ENCODE peak calls at places on chromosome 19, in four cellular contexts. P, F, T and C are unnamed samples.
A peak's percentile ranks its signal among the peaks of the same experiment; 100 is the strongest.

GRCh38 chr19:571127-571974 is 1.0 kb upstream of the BSG start:
- DNase-seq in P (peak; percentile 53), F (peak; percentile 72), T (no peak), C (peak; percentile 78)

GRCh38 chr19:13036366-13036976 is 41.2 kb downstream of the NFIX start:
- DNase-seq in P (no peak), F (no peak), T (peak; percentile 76), C (no peak)

GRCh38 chr19:32405431-32406160 is at the start of gene DPY19L3:
- DNase-seq in P (peak; percentile 97), F (peak; percentile 94), T (peak; percentile 96), C (peak; percentile 98)

GRCh38 chr19:7554990-7555864 is 19.7 kb downstream of the PNPLA6 start:
- DNase-seq in P (no peak), F (peak; percentile 90), T (no peak), C (no peak)

GRCh38 chr19:33609353-33609752 is 12.4 kb upstream of the CHST8 start:
- DNase-seq in P (no peak), F (no peak), T (no peak), C (no peak)

GRCh38 chr19:28316464-28316863 is 896.5 kb downstream of the UQCRFS1 start:
- DNase-seq in P (no peak), F (no peak), T (no peak), C (no peak)

GRCh38 chr19:6464070-6464873 is at the start of gene CRB3:
- DNase-seq in P (no peak), F (peak; percentile 98), T (no peak), C (no peak)

GRCh38 chr19:4456566-4456842 is 1.1 kb downstream of the UBXN6 start:
- DNase-seq in P (no peak), F (peak; percentile 51), T (no peak), C (no peak)

GRCh38 chr19:55206664-55207500 is 2.4 kb downstream of the PTPRH start:
- DNase-seq in P (peak; percentile 62), F (peak; percentile 87), T (peak; percentile 89), C (peak; percentile 91)

GRCh38 chr19:10228925-10229324 is 2.2 kb downstream of the S1PR2 start:
- DNase-seq in P (peak; percentile 62), F (peak; percentile 66), T (no peak), C (no peak)

GRCh38 chr19:47514151-47514868 is 553 bp downstream of the NAPA start:
- DNase-seq in P (no peak), F (no peak), T (no peak), C (no peak)

GRCh38 chr19:33898062-33898677 is 101.5 kb downstream of the KCTD15 start:
- DNase-seq in P (no peak), F (no peak), T (no peak), C (no peak)

GRCh38 chr19:3670796-3671679 is 29.2 kb downstream of the PIP5K1C start:
- DNase-seq in P (peak; percentile 89), F (no peak), T (peak; percentile 94), C (no peak)

GRCh38 chr19:36876993-36877938 is 26.6 kb downstream of the ZNF345 start:
- DNase-seq in P (no peak), F (no peak), T (no peak), C (no peak)

GRCh38 chr19:43675269-43675879 is 5.4 kb upstream of the PLAUR start:
- DNase-seq in P (peak; percentile 59), F (no peak), T (no peak), C (no peak)

GRCh38 chr19:57233207-57233606 is 2.4 kb downstream of the AURKC start:
- DNase-seq in P (no peak), F (no peak), T (peak; percentile 7), C (peak; percentile 51)

GRCh38 chr19:3494051-3494450 is 6.4 kb downstream of the DOHH start:
- DNase-seq in P (no peak), F (peak; percentile 88), T (no peak), C (no peak)

GRCh38 chr19:14475251-14476073 is at the start of gene PTGER1:
- DNase-seq in P (peak; percentile 38), F (peak; percentile 69), T (no peak), C (no peak)
- TF ChIP-seq CTCF in P (peak; percentile 32), F (peak; percentile 64), T (no peak), C (peak; percentile 43)

GRCh38 chr19:49362926-49363264 is 679 bp upstream of the TEAD2 start:
- DNase-seq in P (no peak), F (no peak), T (no peak), C (no peak)
- TF ChIP-seq CTCF in P (no peak), F (no peak), T (no peak), C (no peak)

DNA sequence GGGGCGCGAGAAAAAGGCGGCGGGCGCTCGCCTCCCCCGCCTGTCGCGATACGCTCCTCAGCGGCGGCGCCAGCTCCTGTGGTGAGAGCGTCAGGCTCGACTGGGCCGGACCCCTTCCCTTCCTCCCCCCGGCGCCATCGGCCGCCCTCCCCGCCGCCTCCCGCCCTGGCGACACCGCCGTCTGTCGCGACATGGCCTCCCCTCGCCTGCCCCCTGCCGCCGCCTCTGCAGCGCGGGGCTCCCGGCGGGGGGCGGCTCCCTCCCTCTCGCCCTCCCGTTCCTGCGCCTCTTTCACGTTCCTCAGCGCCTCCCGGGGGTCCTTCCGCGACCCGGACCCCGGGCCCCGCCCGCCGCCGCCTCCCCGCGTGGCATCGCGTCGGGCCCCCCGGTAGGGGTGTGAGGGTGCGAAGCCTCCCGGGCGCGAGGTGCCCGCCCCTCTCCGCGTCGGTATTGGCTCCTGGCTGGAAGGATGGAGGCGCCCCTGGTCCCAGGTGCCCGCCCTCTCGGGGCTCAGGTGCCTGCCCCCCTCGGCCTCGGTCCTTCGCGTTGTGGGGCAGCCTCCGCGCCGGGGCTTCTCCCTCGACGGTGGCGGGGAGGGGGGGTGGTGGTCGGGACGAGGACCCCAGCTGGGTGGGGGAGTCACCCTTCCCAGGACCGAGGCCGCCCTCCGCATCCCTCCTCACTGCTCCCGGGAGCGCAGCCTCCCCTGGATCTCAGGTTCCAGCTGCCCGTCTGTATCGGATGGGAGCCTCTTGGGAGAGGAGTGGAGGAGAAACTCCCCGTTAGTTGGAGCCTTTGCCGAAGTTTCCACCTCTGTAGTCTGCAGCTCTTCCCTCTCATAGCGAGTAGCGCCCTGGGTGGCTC is 583 bp downstream of the CNOT3 start:
- DNase-seq in P (peak; percentile 40), F (no peak), T (no peak), C (no peak)
- TF ChIP-seq CTCF in P (no peak), F (peak; percentile 49), T (no peak), C (peak; percentile 30)

GRCh38 chr19:8609210-8610040 is 1.1 kb downstream of the ADAMTS10 start:
- DNase-seq in P (no peak), F (peak; percentile 82), T (peak; percentile 78), C (peak; percentile 88)
- TF ChIP-seq CTCF in P (no peak), F (peak; percentile 46), T (no peak), C (peak; percentile 47)

GRCh38 chr19:18776736-18777135 is 14.4 kb downstream of the COMP start:
- DNase-seq in P (no peak), F (no peak), T (no peak), C (no peak)

GRCh38 chr19:18775586-18776287 is 15.4 kb downstream of the COMP start:
- DNase-seq in P (no peak), F (no peak), T (no peak), C (no peak)

GRCh38 chr19:18777156-18777724 is 13.9 kb downstream of the COMP start:
- DNase-seq in P (no peak), F (no peak), T (no peak), C (no peak)

GRCh38 chr19:18774782-18775444 is 16.2 kb downstream of the COMP start:
- DNase-seq in P (no peak), F (no peak), T (no peak), C (no peak)

GRCh38 chr19:18776288-18776594 is 14.9 kb downstream of the COMP start:
- DNase-seq in P (no peak), F (no peak), T (no peak), C (no peak)
- TF ChIP-seq CTCF in P (no peak), F (peak; percentile 44), T (no peak), C (peak; percentile 26)

GRCh38 chr19:1754651-1755466 is 1.6 kb downstream of the ONECUT3 start:
- DNase-seq in P (no peak), F (no peak), T (no peak), C (no peak)

GRCh38 chr19:1751367-1752008 is 1.8 kb upstream of the ONECUT3 start:
- DNase-seq in P (no peak), F (no peak), T (no peak), C (no peak)

GRCh38 chr19:1753730-1754442 is 580 bp downstream of the ONECUT3 start:
- DNase-seq in P (no peak), F (no peak), T (no peak), C (no peak)

GRCh38 chr19:1752009-1752756 is 1.1 kb upstream of the ONECUT3 start:
- DNase-seq in P (no peak), F (no peak), T (no peak), C (no peak)

DNA sequence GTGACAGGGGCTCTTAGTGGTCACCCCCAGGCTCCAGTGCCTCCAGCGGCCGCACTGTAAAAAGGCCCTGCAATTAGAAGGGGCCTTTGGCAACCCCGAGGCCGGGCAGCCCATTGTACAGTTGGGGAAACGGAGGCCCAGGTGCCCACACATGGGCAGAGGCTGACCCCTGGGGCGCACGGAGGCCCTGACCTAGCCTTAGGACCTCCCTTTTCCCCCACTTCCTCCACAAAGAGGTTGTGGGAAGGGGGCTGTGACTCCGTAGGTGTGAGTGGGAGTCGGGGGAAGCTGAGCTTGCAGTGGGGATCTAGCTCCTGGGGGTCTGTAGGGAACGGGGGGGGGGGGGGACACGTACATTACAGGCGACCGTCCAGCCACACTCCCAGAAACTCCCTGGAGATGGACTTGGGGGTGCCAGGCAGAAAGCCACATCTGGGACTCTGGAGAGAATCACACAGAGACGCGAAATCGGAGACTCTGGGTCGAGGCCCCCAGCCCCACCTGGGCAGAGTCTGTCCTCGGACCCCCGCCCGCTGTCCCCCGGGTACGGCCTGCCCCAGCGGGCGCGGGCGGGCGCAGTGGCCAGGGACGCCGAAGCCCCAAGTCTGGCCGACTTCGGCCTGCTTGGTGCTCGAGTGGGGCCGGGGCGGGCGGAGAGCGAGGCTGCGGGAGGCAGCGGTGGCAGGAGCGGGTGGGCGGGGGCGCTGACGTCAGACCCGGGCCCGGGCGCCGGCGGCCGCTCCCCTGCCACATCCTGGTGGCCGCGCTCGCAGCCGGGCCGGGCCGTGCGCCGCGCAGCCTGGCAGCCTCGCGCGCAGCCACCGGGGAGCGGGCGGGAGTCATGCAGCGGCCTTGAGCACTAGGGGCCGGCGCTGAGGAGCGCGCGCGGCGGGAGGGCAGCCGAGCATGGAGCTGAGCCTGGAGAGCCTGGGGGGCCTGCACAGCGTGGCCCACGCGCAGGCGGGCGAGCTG is at the start of gene ONECUT3:
- DNase-seq in P (no peak), F (no peak), T (no peak), C (no peak)
- TF ChIP-seq CTCF in P (no peak), F (no peak), T (no peak), C (no peak)

GRCh38 chr19:19663292-19664120 is at the start of gene ATP13A1:
- DNase-seq in P (peak; percentile 88), F (peak; percentile 95), T (peak; percentile 97), C (peak; percentile 98)
- TF ChIP-seq CTCF in P (peak; percentile 16), F (no peak), T (no peak), C (peak; percentile 39)

DNA sequence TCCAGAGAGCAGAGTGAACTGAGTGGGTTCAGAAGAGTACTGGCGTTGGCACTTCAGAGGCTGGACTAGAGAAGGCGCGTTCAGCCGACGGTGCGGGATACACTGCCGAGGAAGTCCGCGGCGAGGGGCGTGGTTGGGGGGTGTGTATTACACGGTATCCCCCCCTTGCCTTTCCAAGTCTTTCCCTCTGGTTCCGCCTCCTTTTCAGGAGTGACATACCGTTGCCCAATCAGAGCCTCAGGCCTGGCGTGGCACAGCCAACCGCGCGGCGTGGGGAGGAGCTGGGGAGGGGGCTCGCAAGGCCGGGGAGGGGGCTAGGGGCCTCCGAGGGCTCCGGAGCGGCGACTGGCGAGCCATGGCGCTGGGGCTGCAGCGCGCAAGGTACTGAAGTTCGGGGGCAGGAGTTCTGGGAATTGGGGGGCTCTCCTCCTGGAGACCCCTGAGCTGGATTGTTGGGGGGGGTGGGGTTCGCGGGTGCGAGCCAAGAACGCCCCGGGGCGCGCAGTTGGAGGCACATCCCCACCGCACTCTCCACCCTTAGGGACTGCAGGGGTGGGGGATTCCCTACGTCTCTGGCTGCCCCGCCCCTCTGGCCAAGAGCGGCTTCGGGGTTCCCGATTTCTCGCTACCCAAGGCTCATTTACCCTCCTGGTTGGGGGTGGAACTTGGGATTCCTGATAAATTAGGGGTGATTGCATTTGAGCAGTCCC is at the start of gene HIF3A:
- DNase-seq in P (no peak), F (peak; percentile 96), T (peak; percentile 75), C (peak; percentile 92)
- TF ChIP-seq CTCF in P (no peak), F (no peak), T (no peak), C (no peak)